ENCODE peak calls at places on chromosomes 3 and 15, in eight cellular contexts. Y is GM04503; J is left cardiac atrium; G is NK-92 treated with Interleukin-12 subunit alpha and Interleukin-12 subunit beta, amount 100 ng/mL, for 24 hours; W is stimulated activated CD4-positive, alpha-beta T cell treated with anti-CD3 and anti-CD28 coated beads, Interleukin-4, amount 100 ng/mL, for 4 hours; Z is dermis blood vessel endothelial cell; L is effector CD4-positive, alpha-beta T cell; N is mucosa of gallbladder. A is an unnamed sample.

GRCh38 chr3:148329481-148330220 is 368.1 kb upstream of the AGTR1 start:
- DNase-seq in Z (no peak), L (no peak), G (no peak), J (no peak), Y (no peak), N (no peak), W (no peak), A (no peak)

GRCh38 chr15:92449476-92449875 is 55.8 kb downstream of the ST8SIA2 start:
- DNase-seq in G (no peak), J (no peak), L (no peak), N (no peak), W (no peak), Y (peak), Z (no peak), A (no peak)

GRCh38 chr3:131363275-131363674 is 18.3 kb upstream of the NUDT16 start:
- DNase-seq in W (no peak), N (no peak), Z (no peak), G (no peak), J (no peak), L (no peak), Y (no peak), A (no peak)

GRCh38 chr3:10552631-10552943 is 47.2 kb upstream of the ATP2B2 start:
- DNase-seq in W (no peak), N (no peak), G (no peak), Y (no peak), L (no peak), Z (no peak), J (no peak), A (no peak)

GRCh38 chr15:88890495-88890894 is 4.8 kb downstream of the HAPLN3 start:
- DNase-seq in W (no peak), L (no peak), J (no peak), Y (no peak), Z (no peak), G (no peak), N (no peak), A (no peak)

GRCh38 chr15:55827204-55827603 is 84.3 kb upstream of the PRTG start:
- DNase-seq in Z (no peak), W (no peak), L (no peak), G (no peak), N (no peak), J (no peak), Y (no peak), A (peak)

GRCh38 chr3:87260270-87260669 is 16.1 kb downstream of the POU1F1 start:
- DNase-seq in Z (peak), J (peak), G (no peak), Y (peak), W (peak), N (peak), L (peak), A (peak)

GRCh38 chr15:99122831-99123705 is 18.2 kb downstream of the SYNM start:
- DNase-seq in J (no peak), Y (no peak), L (no peak), G (no peak), N (no peak), Z (peak), W (no peak), A (no peak)

GRCh38 chr3:69882560-69882959 is 117.0 kb upstream of the SAMMSON start:
- DNase-seq in L (no peak), G (no peak), Y (no peak), Z (no peak), N (no peak), W (no peak), J (no peak), A (no peak)

GRCh38 chr3:197793246-197793645 is 2.2 kb downstream of the LRCH3 start:
- DNase-seq in G (no peak), J (no peak), Z (peak), Y (no peak), N (no peak), W (no peak), L (no peak), A (peak)

GRCh38 chr3:59809750-59810444 is 760.1 kb upstream of the CFAP20DC start:
- DNase-seq in Y (no peak), J (no peak), W (no peak), N (no peak), G (no peak), L (no peak), Z (no peak), A (peak)

GRCh38 chr3:117006123-117006522 is 296.5 kb downstream of the TUSC7 start:
- DNase-seq in N (no peak), Y (no peak), Z (no peak), G (no peak), J (no peak), W (no peak), L (no peak), A (no peak)

GRCh38 chr3:65110661-65111060 is 422.9 kb upstream of the ADAMTS9 start:
- DNase-seq in Y (no peak), G (no peak), Z (no peak), L (no peak), W (no peak), J (no peak), N (no peak), A (no peak)

GRCh38 chr15:68420186-68420684 is 11.7 kb downstream of the ITGA11 start:
- DNase-seq in W (no peak), Z (no peak), G (no peak), N (peak), Y (no peak), J (no peak), L (no peak), A (peak)

GRCh38 chr3:141828487-141829284 is 47.8 kb upstream of the ATP1B3 start:
- DNase-seq in L (no peak), J (peak), G (no peak), N (peak), Y (peak), Z (no peak), W (no peak), A (peak)

GRCh38 chr3:142282503-142282902 is 57.1 kb upstream of the GK5 start:
- DNase-seq in G (no peak), J (no peak), N (no peak), L (no peak), Z (no peak), Y (no peak), W (no peak), A (no peak)

GRCh38 chr15:55196011-55196410 is 730 bp downstream of the RSL24D1 start:
- DNase-seq in N (no peak), Z (peak), J (no peak), L (no peak), W (no peak), G (no peak), Y (no peak), A (peak)

GRCh38 chr15:73936181-73936580 is 9.9 kb downstream of the LOXL1 start:
- DNase-seq in G (no peak), N (peak), W (no peak), Y (no peak), J (no peak), Z (no peak), L (no peak), A (peak)

GRCh38 chr3:179149239-179149887 is 1.2 kb downstream of the PIK3CA start:
- DNase-seq in N (no peak), Y (no peak), L (peak), Z (peak), W (peak), G (peak), J (no peak), A (peak)

GRCh38 chr3:138256022-138256421 is 68.9 kb downstream of the ARMC8 start:
- DNase-seq in Y (no peak), J (no peak), W (no peak), N (no peak), Z (no peak), G (no peak), L (no peak), A (no peak)

GRCh38 chr15:38724827-38725226 is 160.2 kb upstream of the RASGRP1 start:
- DNase-seq in W (no peak), N (no peak), Z (no peak), Y (no peak), L (no peak), J (no peak), G (no peak), A (no peak)

GRCh38 chr3:119631529-119631928 is 28.9 kb downstream of the POPDC2 start:
- DNase-seq in Z (no peak), Y (no peak), L (no peak), G (no peak), N (no peak), W (no peak), J (no peak), A (no peak)

GRCh38 chr15:90074023-90074422 is 28.2 kb downstream of the IDH2 start:
- DNase-seq in W (no peak), G (no peak), Z (no peak), Y (no peak), L (no peak), N (no peak), J (no peak), A (no peak)

GRCh38 chr3:129626744-129627349 is 20.4 kb upstream of the PLXND1 start:
- DNase-seq in Y (no peak), G (peak), W (peak), L (peak), Z (peak), N (peak), J (peak), A (peak)